ENCODE peak calls at places on chromosomes 11 and 22, in five cellular contexts. I is spleen; G is left ventricle myocardium inferior; T is H1; P is CD4-positive, CD25-positive, alpha-beta regulatory T cell. Z is an unnamed sample.

GRCh38 chr22:42742940-42743339 is 22.3 kb upstream of the A4GALT start:
- DNase-seq in I (no peak), G (peak; percentile 64), T (peak; percentile 72), P (no peak), Z (no peak)

GRCh38 chr22:38697055-38697980 is 3.4 kb downstream of the JOSD1 start:
- DNase-seq in I (no peak), G (no peak), T (no peak), P (no peak), Z (no peak)

GRCh38 chr11:115469361-115469760 is 34.9 kb downstream of the CADM1 start:
- DNase-seq in I (no peak), G (no peak), T (no peak), P (no peak), Z (no peak)

GRCh38 chr11:115623021-115623451 is 118.8 kb upstream of the CADM1 start:
- DNase-seq in I (peak; percentile 80), G (peak; percentile 85), T (no peak), P (no peak), Z (no peak)

GRCh38 chr11:61516675-61517516 is 8.3 kb downstream of the LRRC10B start:
- DNase-seq in I (peak; percentile 83), G (no peak), T (peak; percentile 96), P (peak; percentile 31), Z (peak; percentile 68)

GRCh38 chr11:117230981-117231636 is 764 bp downstream of the PCSK7 start:
- DNase-seq in I (no peak), G (no peak), T (no peak), P (no peak), Z (no peak)

GRCh38 chr11:26227311-26227710 is 104.6 kb upstream of the ANO3 start:
- DNase-seq in I (no peak), G (no peak), T (no peak), P (no peak), Z (no peak)

GRCh38 chr11:27716850-27717249 is 16.6 kb upstream of the BDNF start:
- DNase-seq in I (no peak), G (no peak), T (no peak), P (no peak), Z (no peak)

GRCh38 chr22:35425971-35426800 is 26.2 kb downstream of the MCM5 start:
- DNase-seq in I (no peak), G (no peak), T (no peak), P (no peak), Z (no peak)

GRCh38 chr22:17789379-17790200 is 15.3 kb upstream of the BID start:
- DNase-seq in I (no peak), G (no peak), T (no peak), P (no peak), Z (no peak)

GRCh38 chr11:73053964-73054363 is 88.2 kb downstream of the FCHSD2 start:
- DNase-seq in I (no peak), G (no peak), T (no peak), P (no peak), Z (no peak)

GRCh38 chr11:8106679-8107078 is 25.7 kb downstream of the TUB start:
- DNase-seq in I (peak; percentile 16), G (peak; percentile 54), T (no peak), P (no peak), Z (no peak)

GRCh38 chr11:45154276-45154675 is 7.8 kb downstream of the PRDM11 start:
- DNase-seq in I (peak; percentile 35), G (no peak), T (peak; percentile 16), P (no peak), Z (no peak)

GRCh38 chr22:39622881-39623367 is 52.4 kb downstream of the CACNA1I start:
- DNase-seq in I (peak; percentile 89), G (peak; percentile 52), T (peak; percentile 93), P (peak; percentile 59), Z (peak; percentile 66)

GRCh38 chr22:47166446-47167016 is 404.1 kb downstream of the TBC1D22A start:
- DNase-seq in I (peak; percentile 61), G (no peak), T (peak; percentile 30), P (no peak), Z (no peak)

GRCh38 chr22:23251445-23252093 is 71.3 kb downstream of the BCR start:
- DNase-seq in I (no peak), G (no peak), T (no peak), P (no peak), Z (no peak)

GRCh38 chr22:27996981-27997380 is 77.9 kb upstream of the PITPNB start:
- DNase-seq in I (peak; percentile 40), G (peak; percentile 9), T (no peak), P (no peak), Z (no peak)

GRCh38 chr22:42630901-42631602 is 9.3 kb downstream of the ATP5MGL start:
- DNase-seq in I (peak; percentile 56), G (no peak), T (no peak), P (no peak), Z (no peak)

GRCh38 chr11:106552694-106553203 is 465.5 kb downstream of the GUCY1A2 start:
- DNase-seq in I (no peak), G (no peak), T (no peak), P (no peak), Z (no peak)

GRCh38 chr11:47766363-47767227 is 546 bp downstream of the FNBP4 start:
- DNase-seq in I (peak; percentile 93), G (peak; percentile 61), T (no peak), P (peak; percentile 83), Z (peak; percentile 77)

GRCh38 chr11:87719311-87720073 is 455.8 kb downstream of the RAB38 start:
- DNase-seq in I (no peak), G (no peak), T (no peak), P (no peak), Z (no peak)

GRCh38 chr11:103433380-103433779 is 324.2 kb downstream of the DYNC2H1 start:
- DNase-seq in I (no peak), G (no peak), T (no peak), P (no peak), Z (no peak)

GRCh38 chr11:68589817-68590216 is 94.5 kb upstream of the GAL start:
- DNase-seq in I (no peak), G (no peak), T (no peak), P (no peak), Z (no peak)

GRCh38 chr11:73230276-73230875 is 12.3 kb downstream of the P2RY2 start:
- DNase-seq in I (peak; percentile 47), G (no peak), T (no peak), P (no peak), Z (no peak)

GRCh38 chr11:78209478-78209877 is 20.8 kb downstream of the USP35 start:
- DNase-seq in I (peak; percentile 59), G (peak; percentile 12), T (no peak), P (no peak), Z (no peak)

GRCh38 chr11:46389450-46390330 is 1.9 kb downstream of the CHRM4 start:
- DNase-seq in I (peak; percentile 90), G (peak; percentile 67), T (peak; percentile 95), P (no peak), Z (no peak)

GRCh38 chr11:59801981-59802638 is 8.5 kb downstream of the MRPL16 start:
- DNase-seq in I (no peak), G (no peak), T (no peak), P (no peak), Z (no peak)

GRCh38 chr11:843818-844692 is 1.4 kb downstream of the TSPAN4 start:
- DNase-seq in I (peak; percentile 94), G (peak; percentile 92), T (peak; percentile 86), P (no peak), Z (no peak)

GRCh38 chr22:19717691-19718254 is 3.5 kb downstream of the SEPTIN5 start:
- DNase-seq in I (peak; percentile 96), G (peak; percentile 81), T (peak; percentile 92), P (peak; percentile 86), Z (peak; percentile 71)

GRCh38 chr22:46801331-46801811 is 38.9 kb downstream of the TBC1D22A start:
- DNase-seq in I (peak; percentile 67), G (no peak), T (no peak), P (no peak), Z (no peak)

GRCh38 chr22:39598017-39598965 is 27.7 kb downstream of the CACNA1I start:
- DNase-seq in I (peak; percentile 84), G (no peak), T (peak; percentile 95), P (peak; percentile 58), Z (peak; percentile 34)

GRCh38 chr11:2443406-2443805 is 908 bp downstream of the TRPM5 start:
- DNase-seq in I (no peak), G (no peak), T (no peak), P (no peak), Z (no peak)

GRCh38 chr22:22229683-22230420 is 14.7 kb upstream of the VPREB1 start:
- DNase-seq in I (no peak), G (no peak), T (no peak), P (no peak), Z (no peak)

GRCh38 chr11:16902182-16902581 is 112.0 kb downstream of the PLEKHA7 start:
- DNase-seq in I (no peak), G (no peak), T (no peak), P (no peak), Z (no peak)

DNA sequence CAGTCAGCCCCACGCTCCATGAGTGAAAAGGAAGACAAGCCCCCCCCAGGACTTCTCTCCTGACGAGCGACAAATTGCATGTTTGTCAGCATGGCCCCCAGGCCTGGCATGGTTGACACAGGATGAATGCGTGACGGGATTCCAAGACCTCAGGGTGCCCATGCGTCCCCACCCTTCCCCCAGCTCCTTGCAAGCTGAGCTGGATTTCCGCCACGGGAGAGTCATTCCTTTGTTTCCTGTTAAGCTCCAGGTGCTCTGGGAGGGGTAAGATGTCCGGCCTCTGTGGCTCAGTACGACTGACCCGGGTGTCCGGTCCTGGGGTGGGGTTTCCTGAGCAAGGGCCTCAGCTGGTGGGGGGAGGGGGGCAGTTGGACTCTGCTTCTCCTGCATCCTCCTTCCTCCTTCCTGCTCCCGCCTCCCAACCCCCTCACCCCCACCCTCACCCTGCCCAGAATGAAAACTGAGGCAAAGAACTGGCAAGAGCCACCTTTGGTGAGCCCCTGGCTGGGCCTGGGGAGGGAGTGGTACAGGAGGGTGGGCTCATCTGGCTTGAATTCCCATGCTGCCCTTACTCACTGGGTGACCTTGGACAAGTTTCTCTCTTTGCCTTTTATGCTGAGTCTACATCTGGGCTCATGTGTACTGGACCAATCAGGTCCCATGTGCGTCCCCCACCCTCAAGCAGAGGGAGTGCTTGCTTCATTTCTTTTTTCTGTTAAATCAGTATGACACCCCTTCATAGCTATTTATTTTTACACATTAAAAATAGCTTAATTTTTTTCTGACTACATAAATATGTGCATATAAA is 2.5 kb downstream of the CDC42EP2 start:
- DNase-seq in I (no peak), G (peak; percentile 85), T (peak; percentile 62), P (no peak), Z (no peak)
- H3K4me3 ChIP-seq in I (peak overlapping the region; percentile 80), G (peak overlapping the region; percentile 90), T (peak overlapping the region; percentile 18), P (no peak overlapping the region), Z (no peak overlapping the region)

GRCh38 chr11:69970785-69971535 is 107.2 kb upstream of the ANO1 start:
- DNase-seq in I (no peak), G (no peak), T (no peak), P (no peak), Z (no peak)
- H3K4me1 ChIP-seq in I (peaks cover 4% of the 10 kb centered on the region), G (no peaks in the 10 kb centered on the region), T (peaks cover 3% of the 10 kb centered on the region), P (no peaks in the 10 kb centered on the region), Z (no peaks in the 10 kb centered on the region)

GRCh38 chr11:125890447-125891100 is 3.1 kb downstream of the HYLS1 start:
- DNase-seq in I (no peak), G (no peak), T (no peak), P (no peak), Z (no peak)
- H3K27me3 ChIP-seq in I (no peaks in the 10 kb centered on the region), G (no peaks in the 10 kb centered on the region), T (peaks cover 2% of the 10 kb centered on the region), P (no peaks in the 10 kb centered on the region), Z (no peaks in the 10 kb centered on the region)

DNA sequence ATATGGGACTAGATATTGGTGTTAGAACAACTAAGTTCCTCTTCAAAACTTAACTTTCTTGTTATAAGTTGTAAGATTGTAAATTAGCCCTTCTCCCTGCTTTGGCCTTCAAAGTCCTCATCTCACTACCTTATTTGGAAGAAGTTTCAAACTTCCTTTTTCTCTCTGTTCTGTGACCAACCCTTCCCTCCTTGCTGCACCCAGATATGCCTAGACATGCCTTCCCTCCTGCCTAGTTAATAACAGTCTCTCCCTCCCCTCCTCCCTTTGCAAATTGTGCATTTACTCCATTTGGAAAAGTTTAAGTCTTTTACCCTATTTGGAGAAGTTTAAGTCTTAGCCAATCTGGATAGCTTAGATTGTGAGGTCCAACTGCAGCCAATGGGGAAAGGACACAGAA is 4.9 kb downstream of the OR52K2 start:
- DNase-seq in I (no peak), G (no peak), T (no peak), P (no peak), Z (no peak)
- H3K4me3 ChIP-seq in I (no peak overlapping the region), G (no peak overlapping the region), T (no peak overlapping the region), P (no peak overlapping the region), Z (no peak overlapping the region)

Z was measured in CD8-positive, alpha-beta memory T cell.